ENCODE peak calls at places on chromosomes 16 and 17, in six cellular contexts. T, P, J, F, B and D are unnamed samples.

GRCh38 chr16:23504453-23505179 is 5.7 kb downstream of the GGA2 start:
- DNase-seq in F (peak), T (no peak), B (peak), P (no peak), J (peak), D (no peak)

GRCh38 chr17:10013360-10014112 is 108.5 kb upstream of the RCVRN start:
- DNase-seq in B (no peak), F (no peak), J (no peak), T (no peak), P (no peak), D (no peak)

GRCh38 chr17:57849874-57850754 is at the start of gene MRPS23:
- DNase-seq in F (peak), P (peak), T (peak), J (peak), B (peak), D (peak)

GRCh38 chr16:85249830-85250455 is 137.7 kb upstream of the CIBAR2 start:
- DNase-seq in F (no peak), B (no peak), J (no peak), P (no peak), T (no peak), D (no peak)

GRCh38 chr17:69506489-69506888 is 92.0 kb downstream of the MAP2K6 start:
- DNase-seq in F (no peak), J (no peak), B (no peak), P (no peak), T (no peak), D (no peak)

GRCh38 chr16:23564964-23565363 is 7.4 kb downstream of the UBFD1 start:
- DNase-seq in J (peak), F (no peak), B (no peak), T (no peak), P (no peak), D (no peak)

GRCh38 chr16:15041260-15042011 is 14.4 kb downstream of the NTAN1 start:
- DNase-seq in B (no peak), F (peak), T (no peak), P (no peak), J (peak), D (no peak)

GRCh38 chr16:84406006-84406963 is 37.9 kb downstream of the ATP2C2 start:
- DNase-seq in P (no peak), J (no peak), T (no peak), F (no peak), B (no peak), D (no peak)

GRCh38 chr17:39141915-39142664 is 9.3 kb downstream of the PLXDC1 start:
- DNase-seq in F (peak), T (no peak), P (no peak), B (no peak), J (no peak), D (no peak)

DNA sequence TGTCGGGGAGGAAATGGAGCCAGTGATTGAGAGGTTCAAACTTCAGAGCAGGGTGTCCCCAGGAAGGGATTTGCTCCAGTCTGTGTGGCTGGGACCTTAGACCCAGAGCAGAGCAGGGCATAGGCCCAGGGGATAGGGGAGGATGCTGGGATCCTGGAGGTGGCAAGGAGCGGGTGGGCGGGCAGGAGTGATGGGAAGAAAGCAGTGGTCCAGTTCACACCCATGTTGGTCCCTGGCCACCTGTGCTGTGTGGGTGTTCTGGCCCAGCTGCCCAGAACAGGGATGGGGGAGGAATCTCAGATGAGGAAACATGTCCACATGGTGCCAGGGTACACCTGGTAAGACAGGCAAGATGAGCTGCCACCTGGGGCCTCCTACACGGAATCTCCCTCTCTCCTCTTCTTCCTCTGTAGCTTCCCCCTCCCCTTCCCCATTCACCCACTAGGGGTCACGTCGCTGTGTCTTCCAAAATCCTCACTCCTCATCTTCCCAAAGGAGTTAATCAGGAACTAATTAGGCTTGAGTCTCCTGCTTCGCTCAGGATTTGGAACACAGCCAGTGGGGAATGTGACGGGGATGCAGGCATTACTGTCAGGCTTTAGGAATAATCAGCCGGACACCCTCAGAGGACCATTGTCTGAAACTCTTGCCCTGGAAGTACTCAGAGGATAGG is 2.3 kb downstream of the BEAN1 start:
- DNase-seq in J (no peak), F (no peak), B (no peak), P (no peak), T (peak), D (no peak)
- TF ChIP-seq CTCF in J (no peak), F (no peak), B (no peak), P (no peak), T (peak), D (no peak)

GRCh38 chr16:47204736-47205499 is 61.2 kb upstream of the NETO2 start:
- DNase-seq in F (no peak), B (no peak), J (no peak), T (no peak), P (no peak), D (no peak)
- TF ChIP-seq CTCF in F (no peak), B (no peak), J (no peak), T (no peak), P (no peak), D (peak)

GRCh38 chr17:8991514-8992285 is 26.2 kb upstream of the PIK3R5 start:
- DNase-seq in F (no peak), T (peak), P (peak), B (peak), J (peak), D (no peak)
- TF ChIP-seq CTCF in F (no peak), T (peak), P (peak), B (peak), J (peak), D (peak)

DNA sequence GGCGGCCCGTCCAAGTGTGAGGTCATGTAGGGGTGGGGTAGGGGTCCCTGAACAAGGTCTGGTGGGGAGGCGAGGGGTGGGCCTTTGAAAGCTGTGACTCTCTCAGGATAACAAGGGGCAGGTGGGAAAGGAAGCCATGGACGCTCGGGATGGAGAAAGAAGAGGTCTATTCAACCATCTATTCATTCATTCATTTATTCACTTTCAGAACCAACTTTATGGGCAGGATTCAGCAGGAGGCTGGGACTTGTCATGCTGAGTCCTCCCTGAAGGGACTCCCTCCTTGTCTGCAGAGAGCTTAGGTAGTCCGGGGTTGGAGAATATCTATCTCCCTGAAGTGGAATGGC is 8.6 kb upstream of the CD300A start:
- DNase-seq in B (no peak), T (no peak), F (no peak), P (no peak), J (no peak), D (no peak)
- TF ChIP-seq CTCF in B (no peak), T (no peak), F (no peak), P (no peak), J (peak), D (no peak)

DNA sequence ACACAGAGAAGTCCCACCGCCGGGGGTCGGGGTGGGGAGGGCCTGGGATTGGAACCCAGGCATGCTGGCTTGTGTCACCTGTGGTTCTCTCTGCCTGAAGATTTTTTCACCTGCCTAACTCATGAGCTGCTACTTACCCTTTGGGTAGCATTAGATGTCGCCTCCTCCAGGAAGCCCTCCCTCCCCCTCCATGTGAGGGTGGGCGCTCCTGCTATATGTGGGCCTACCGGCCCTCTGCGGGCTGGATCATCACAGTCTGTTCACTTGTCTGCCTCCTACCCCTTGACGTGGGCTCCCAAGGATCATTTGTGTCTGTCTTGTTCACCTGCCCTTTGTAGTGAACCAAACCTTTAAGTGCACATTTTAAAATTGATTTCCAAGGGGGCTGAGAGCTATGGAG is 106.8 kb downstream of the SEC14L1 start:
- DNase-seq in T (no peak), J (no peak), F (no peak), P (no peak), B (no peak), D (no peak)
- TF ChIP-seq CTCF in T (no peak), J (no peak), F (no peak), P (no peak), B (no peak), D (no peak)

GRCh38 chr17:61401280-61402072 is 1.8 kb downstream of the TBX2 start:
- DNase-seq in B (peak), T (no peak), F (no peak), J (no peak), P (no peak), D (no peak)
- TF ChIP-seq CTCF in B (no peak), T (no peak), F (no peak), J (no peak), P (no peak), D (no peak)

DNA sequence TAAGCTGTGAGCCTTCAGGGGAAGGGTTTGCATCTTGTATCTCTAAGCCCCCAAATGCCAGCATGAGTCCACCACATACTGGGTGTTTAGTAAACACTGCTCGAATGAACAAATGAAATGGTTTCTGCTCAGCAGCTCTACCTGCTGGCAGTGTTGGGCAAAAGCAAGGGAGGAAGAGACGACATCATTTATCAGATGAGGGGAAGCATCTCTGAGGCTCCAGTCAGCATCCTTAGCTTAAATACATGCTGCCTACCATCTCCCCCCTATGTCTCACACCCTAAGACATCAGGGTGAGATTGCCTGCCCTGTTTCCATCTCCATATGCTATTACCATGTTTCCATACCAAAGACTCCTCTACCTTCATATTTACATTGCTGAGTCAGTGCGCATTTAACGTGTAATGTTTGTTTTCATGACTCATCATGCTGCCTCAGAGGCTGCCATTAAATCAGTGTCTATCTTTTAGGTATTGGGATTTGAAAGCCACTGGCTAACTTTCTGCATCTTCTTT is 379.8 kb downstream of the UTP18 start:
- DNase-seq in F (no peak), T (no peak), B (no peak), P (peak), J (no peak), D (no peak)
- TF ChIP-seq CTCF in F (no peak), T (peak), B (no peak), P (peak), J (peak), D (peak)

DNA sequence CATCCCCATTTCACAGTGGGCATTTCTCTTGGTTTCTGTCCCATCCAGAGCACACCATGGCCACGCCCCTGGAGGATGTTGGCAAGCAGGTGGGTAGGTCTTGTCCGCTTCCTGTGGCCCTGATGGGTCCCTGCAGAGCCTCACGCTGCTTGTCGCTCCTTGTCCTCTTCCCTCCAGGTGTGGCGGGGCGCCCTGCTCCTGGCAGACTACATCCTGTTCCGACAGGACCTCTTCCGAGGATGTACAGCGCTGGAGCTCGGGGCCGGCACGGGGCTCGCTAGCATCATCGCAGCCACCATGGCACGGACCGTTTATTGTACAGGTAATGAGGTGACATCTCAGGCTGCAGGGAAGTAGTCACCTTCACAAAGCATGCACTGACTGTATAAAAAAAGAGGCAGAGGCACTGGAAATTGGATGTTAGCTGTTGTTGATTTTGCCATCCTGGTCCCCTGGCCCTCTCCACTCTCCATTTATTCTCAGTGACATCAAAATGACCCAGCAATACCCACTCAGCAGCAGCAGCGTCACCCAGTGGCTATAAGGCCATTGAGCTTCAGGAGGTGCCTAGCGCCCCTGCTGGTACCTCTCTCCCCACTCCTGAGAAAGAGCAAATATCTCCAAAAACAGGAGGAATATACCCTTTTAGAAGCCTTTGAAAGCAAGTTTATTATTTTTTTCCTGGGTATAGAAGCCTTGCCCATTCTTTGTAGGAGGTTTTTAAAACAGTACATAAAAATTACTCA is 13.7 kb downstream of the METTL22 start:
- DNase-seq in J (no peak), T (peak), F (no peak), P (no peak), B (peak), D (no peak)
- TF ChIP-seq CTCF in J (no peak), T (peak), F (no peak), P (peak), B (peak), D (peak)

GRCh38 chr17:48219605-48220004 is 112.0 kb downstream of the SNX11 start:
- DNase-seq in J (no peak), P (no peak), F (no peak), B (peak), T (no peak), D (no peak)

GRCh38 chr17:48213797-48214196 is 106.2 kb downstream of the SNX11 start:
- DNase-seq in T (no peak), P (no peak), F (no peak), B (no peak), J (no peak), D (no peak)

GRCh38 chr17:48211787-48212186 is 104.2 kb downstream of the SNX11 start:
- DNase-seq in B (no peak), J (no peak), P (no peak), T (no peak), F (no peak), D (no peak)

GRCh38 chr17:48211011-48211410 is 103.4 kb downstream of the SNX11 start:
- DNase-seq in T (no peak), F (no peak), P (no peak), B (no peak), J (no peak), D (no peak)

DNA sequence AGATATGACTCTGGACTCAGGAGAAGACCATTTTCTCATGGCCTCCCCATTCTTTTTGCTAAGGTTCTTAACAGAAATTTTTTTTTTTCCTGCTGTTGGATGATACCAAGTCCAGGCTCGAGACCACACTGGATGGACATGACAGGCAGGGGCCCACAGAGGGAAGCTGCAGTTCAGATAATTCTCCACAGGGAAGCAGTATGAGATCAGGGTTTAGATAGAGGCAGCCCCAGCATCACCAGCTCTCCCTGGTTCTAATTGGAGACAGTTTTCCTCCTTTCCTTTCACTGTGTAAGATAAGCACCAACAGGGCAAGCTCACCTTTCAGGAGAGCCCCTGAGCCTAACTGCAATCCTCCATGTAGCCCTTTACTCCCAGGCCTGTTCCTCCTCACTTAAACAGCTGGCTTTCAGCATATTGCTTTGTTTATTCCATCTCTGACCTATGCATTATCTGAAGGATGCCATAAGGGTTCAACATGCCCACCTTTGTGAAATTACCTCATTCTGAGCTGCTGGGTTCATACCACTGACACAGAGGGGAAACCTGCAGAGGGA is 108.1 kb downstream of the SNX11 start:
- DNase-seq in T (peak), P (no peak), B (no peak), F (no peak), J (no peak), D (no peak)
- TF ChIP-seq CTCF in T (peak), P (peak), B (peak), F (no peak), J (peak), D (peak)